ENCODE peak calls at places on chromosomes 4 and X, in ten cellular contexts. V, D, X, I, S, Y, F, B, P and J are unnamed samples.
A peak's percentile ranks its signal among the peaks of the same experiment; 100 is the strongest.

GRCh38 chr4:86092684-86093083 is 267.2 kb downstream of the MAPK10 start:
- DNase-seq in D (no peak), Y (no peak), I (no peak), F (no peak), B (no peak), V (no peak), X (no peak), S (no peak), P (no peak), J (no peak)

GRCh38 chr4:10173039-10173753 is 56.6 kb upstream of the WDR1 start:
- DNase-seq in V (no peak), F (no peak), Y (no peak), D (peak; percentile 36), B (no peak), S (peak; percentile 83), I (peak; percentile 25), P (no peak), X (peak; percentile 52), J (no peak)

GRCh38 chr4:8241211-8241779 is 28.3 kb upstream of the HTRA3 start:
- DNase-seq in V (peak; percentile 65), P (no peak), S (no peak), I (no peak), B (no peak), X (no peak), D (no peak), F (no peak), Y (no peak), J (no peak)

GRCh38 chr4:64582492-64582891 is 173.2 kb upstream of the TECRL start:
- DNase-seq in F (no peak), P (no peak), Y (no peak), I (no peak), V (no peak), X (no peak), S (no peak), B (no peak), D (no peak), J (no peak)

GRCh38 chrX:103343105-103343504 is 13.1 kb downstream of the TCEAL7 start:
- DNase-seq in P (no peak), S (no peak), X (peak; percentile 16), Y (no peak), F (no peak), D (peak; percentile 43), V (no peak), B (no peak), I (peak; percentile 52), J (no peak)

GRCh38 chr4:180310616-180311015 is 1932.6 kb upstream of the TENM3 start:
- DNase-seq in B (no peak), D (no peak), P (no peak), V (no peak), Y (no peak), X (no peak), S (no peak), I (no peak), F (no peak), J (no peak)

GRCh38 chrX:136936183-136936549 is 55.6 kb upstream of the RBMX start:
- DNase-seq in Y (no peak), D (no peak), I (no peak), S (no peak), X (no peak), F (no peak), P (no peak), V (no peak), B (no peak), J (no peak)

GRCh38 chr4:7396186-7396585 is 38.5 kb downstream of the PSAPL1 start:
- DNase-seq in I (no peak), S (no peak), F (peak; percentile 59), X (no peak), Y (no peak), B (peak; percentile 32), P (peak; percentile 48), D (no peak), V (no peak), J (peak; percentile 13)

GRCh38 chr4:173418636-173419035 is 19.7 kb upstream of the SCRG1 start:
- DNase-seq in Y (no peak), X (no peak), V (no peak), I (no peak), S (no peak), D (no peak), F (peak; percentile 69), P (no peak), B (no peak), J (no peak)

GRCh38 chr4:145216532-145216931 is 36.1 kb upstream of the OTUD4 start:
- DNase-seq in P (no peak), S (no peak), I (no peak), V (no peak), F (no peak), Y (no peak), D (no peak), X (no peak), B (no peak), J (no peak)

GRCh38 chr4:73698217-73698616 is 42.2 kb upstream of the CXCL8 start:
- DNase-seq in D (no peak), X (peak; percentile 53), V (no peak), S (no peak), P (no peak), B (no peak), Y (no peak), F (no peak), I (no peak), J (no peak)

GRCh38 chr4:39464886-39465501 is 6.1 kb downstream of the LIAS start:
- DNase-seq in V (no peak), I (no peak), B (no peak), S (no peak), D (no peak), X (no peak), Y (no peak), F (no peak), P (no peak), J (no peak)

GRCh38 chr4:17687237-17687857 is 72.9 kb downstream of the MED28 start:
- DNase-seq in D (no peak), B (no peak), V (no peak), F (no peak), Y (no peak), S (no peak), X (no peak), I (no peak), P (no peak), J (no peak)

GRCh38 chr4:24595662-24596061 is 11.3 kb upstream of the DHX15 start:
- DNase-seq in F (no peak), Y (no peak), P (no peak), I (no peak), V (no peak), D (no peak), S (no peak), B (no peak), X (no peak), J (no peak)

GRCh38 chrX:70175338-70175737 is 1.9 kb upstream of the DGAT2L6 start:
- DNase-seq in P (no peak), Y (peak; percentile 20), I (no peak), D (no peak), F (no peak), V (no peak), B (no peak), S (no peak), X (no peak), J (no peak)

GRCh38 chr4:100208459-100208858 is 18.2 kb upstream of the DDIT4L start:
- DNase-seq in S (no peak), Y (no peak), V (no peak), X (no peak), P (no peak), D (no peak), F (no peak), B (no peak), I (no peak), J (no peak)

GRCh38 chr4:39044947-39045734 is 12.9 kb upstream of the TMEM156 start:
- DNase-seq in I (no peak), F (peak; percentile 94), P (no peak), B (no peak), V (no peak), X (no peak), Y (no peak), S (peak; percentile 72), D (peak; percentile 32), J (no peak)

DNA sequence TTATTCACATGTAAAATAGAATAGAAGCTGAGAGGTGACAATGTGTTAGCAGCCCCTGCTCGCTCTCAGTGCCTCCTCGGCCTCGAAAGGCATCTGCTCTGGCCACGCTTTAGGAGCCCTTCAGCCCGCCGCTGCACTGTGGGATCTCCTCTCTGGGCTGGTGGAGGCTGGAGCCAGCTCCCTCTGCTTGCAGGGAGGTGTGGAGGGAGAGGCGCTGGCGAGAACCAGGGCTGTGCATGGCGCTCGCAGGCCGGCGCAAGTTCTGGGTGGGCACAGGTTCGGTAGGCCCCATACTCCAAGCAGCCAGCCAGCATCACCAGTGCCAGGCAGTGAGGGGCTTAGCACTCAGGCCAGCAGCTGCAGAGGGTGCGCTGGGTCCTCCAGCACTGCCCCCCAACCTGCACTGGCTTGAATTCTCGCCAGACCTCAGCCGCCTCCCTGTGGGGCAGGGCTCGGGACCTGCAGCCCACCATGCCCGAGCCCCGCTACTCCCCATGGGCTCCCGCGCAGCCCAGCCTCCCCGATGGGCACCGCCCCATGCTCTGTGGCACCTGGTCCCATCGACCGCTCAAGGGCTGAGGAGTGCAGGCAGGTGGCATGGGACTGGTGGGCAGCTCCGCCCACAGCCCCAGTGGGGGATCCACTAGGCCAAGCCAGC is 1346.7 kb upstream of the IGFBP7 start:
- DNase-seq in S (no peak), F (no peak), Y (no peak), X (no peak), P (no peak), I (no peak), V (peak; percentile 67), D (no peak), B (no peak), J (no peak)
- H3K4me3 ChIP-seq in S (no peak overlapping the region), F (no peak overlapping the region), Y (no peak overlapping the region), X (no peak overlapping the region), P (no peak overlapping the region), I (no peak overlapping the region), V (no peak overlapping the region), D (no peak overlapping the region), B (no peak overlapping the region), J (no peak overlapping the region)

GRCh38 chrX:115592997-115593734 is 32.2 kb downstream of the PLS3 start:
- DNase-seq in X (peak; percentile 5), V (no peak), F (no peak), D (no peak), P (no peak), I (no peak), B (no peak), Y (no peak), S (no peak), J (no peak)
- TF ChIP-seq POLR2A in X (no peak), V (no peak), F (no peak), D (no peak), P (no peak), I (no peak), B (no peak), Y (no peak), S (no peak), J (no peak)

GRCh38 chr4:6269651-6270511 is at the start of gene WFS1:
- DNase-seq in F (peak; percentile 98), B (peak; percentile 98), X (peak; percentile 99), I (peak; percentile 99), P (peak; percentile 99), V (peak; percentile 100), Y (peak; percentile 82), D (peak; percentile 99), S (peak; percentile 99), J (peak; percentile 99)
- TF ChIP-seq POLR2AphosphoS5 in F (peak; percentile 87), B (peak; percentile 93), X (peak; percentile 83), I (peak; percentile 90), P (no peak), V (peak; percentile 82), Y (no peak), D (peak; percentile 75), S (peak; percentile 97), J (peak; percentile 74)

DNA sequence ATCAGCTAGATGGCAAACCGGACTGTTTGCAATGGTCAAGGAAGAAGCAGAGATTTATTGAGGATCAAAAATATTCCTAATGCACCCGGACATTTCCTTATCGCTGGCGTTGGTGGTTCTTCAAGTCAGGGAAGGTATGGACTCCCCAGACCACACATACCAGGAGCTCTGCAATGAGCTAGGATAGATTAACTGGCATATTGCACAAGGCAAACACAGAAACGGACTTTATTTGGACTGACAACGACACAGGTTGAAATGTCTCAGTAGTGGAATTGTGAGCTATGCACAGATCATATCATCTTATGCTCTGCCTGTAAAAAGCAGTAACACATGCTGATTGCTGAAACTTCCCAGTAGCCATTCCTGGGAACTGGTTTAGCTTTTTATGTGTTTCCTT is 1.7 kb downstream of the TSPAN7 start:
- DNase-seq in Y (no peak), S (no peak), P (no peak), F (no peak), D (no peak), V (no peak), X (no peak), B (no peak), I (no peak), J (no peak)
- H3K4me3 ChIP-seq in Y (no peak overlapping the region), S (peak overlapping the region; percentile 33), P (peak overlapping the region; percentile 52), F (peak overlapping the region; percentile 38), D (peak overlapping the region; percentile 54), V (no peak overlapping the region), X (peak overlapping the region; percentile 27), B (peak overlapping the region; percentile 47), I (peak overlapping the region; percentile 65), J (peak overlapping the region; percentile 51)